ENCODE peak calls at places on chromosomes 2 and 18, in four cellular contexts. One of them, this sample, is unnamed.
A peak's percentile ranks its signal among the peaks of the same experiment; 100 is the strongest.

GRCh38 chr2:64036343-64036742 is 17.1 kb upstream of the VPS54 start:
- DNase-seq in activated CD8-positive, alpha-beta T cell treated with anti-CD3 and anti-CD28 coated beads, Interleukin-2, amount 10 ng/mL, durations not matched to agents 7 days and 5 days: peak; percentile 57
- DNase-seq in neural progenitor cell: no peak
- DNase-seq in Daoy: peak; percentile 71
- DNase-seq in this sample: no peak

GRCh38 chr18:53698907-53699306 is 525.6 kb downstream of the MBD2 start:
- DNase-seq in activated CD8-positive, alpha-beta T cell treated with anti-CD3 and anti-CD28 coated beads, Interleukin-2, amount 10 ng/mL, durations not matched to agents 7 days and 5 days: no peak
- DNase-seq in neural progenitor cell: peak; percentile 68
- DNase-seq in Daoy: no peak
- DNase-seq in this sample: no peak

GRCh38 chr2:236345081-236345714 is 81.0 kb upstream of the ASB18 start:
- DNase-seq in activated CD8-positive, alpha-beta T cell treated with anti-CD3 and anti-CD28 coated beads, Interleukin-2, amount 10 ng/mL, durations not matched to agents 7 days and 5 days: no peak
- DNase-seq in neural progenitor cell: no peak
- DNase-seq in Daoy: no peak
- DNase-seq in this sample: no peak

GRCh38 chr2:232781765-232782164 is 5.4 kb upstream of the KCNJ13 start:
- DNase-seq in activated CD8-positive, alpha-beta T cell treated with anti-CD3 and anti-CD28 coated beads, Interleukin-2, amount 10 ng/mL, durations not matched to agents 7 days and 5 days: peak; percentile 32
- DNase-seq in neural progenitor cell: no peak
- DNase-seq in Daoy: peak; percentile 82
- DNase-seq in this sample: no peak

GRCh38 chr2:38959938-38960608 is 70.4 kb downstream of the ARHGEF33 start:
- DNase-seq in activated CD8-positive, alpha-beta T cell treated with anti-CD3 and anti-CD28 coated beads, Interleukin-2, amount 10 ng/mL, durations not matched to agents 7 days and 5 days: peak; percentile 78
- DNase-seq in neural progenitor cell: peak; percentile 90
- DNase-seq in Daoy: no peak
- DNase-seq in this sample: no peak

GRCh38 chr2:207768168-207768890 is 1.4 kb downstream of the FZD5 start:
- DNase-seq in activated CD8-positive, alpha-beta T cell treated with anti-CD3 and anti-CD28 coated beads, Interleukin-2, amount 10 ng/mL, durations not matched to agents 7 days and 5 days: peak; percentile 31
- DNase-seq in neural progenitor cell: peak; percentile 76
- DNase-seq in Daoy: peak; percentile 57
- DNase-seq in this sample: no peak

GRCh38 chr2:145597011-145597410 is 1077.1 kb upstream of the ZEB2 start:
- DNase-seq in activated CD8-positive, alpha-beta T cell treated with anti-CD3 and anti-CD28 coated beads, Interleukin-2, amount 10 ng/mL, durations not matched to agents 7 days and 5 days: no peak
- DNase-seq in neural progenitor cell: no peak
- DNase-seq in Daoy: no peak
- DNase-seq in this sample: no peak

GRCh38 chr2:159513745-159514144 is 102.6 kb downstream of the BAZ2B start:
- DNase-seq in activated CD8-positive, alpha-beta T cell treated with anti-CD3 and anti-CD28 coated beads, Interleukin-2, amount 10 ng/mL, durations not matched to agents 7 days and 5 days: no peak
- DNase-seq in neural progenitor cell: no peak
- DNase-seq in Daoy: no peak
- DNase-seq in this sample: no peak

GRCh38 chr2:178287652-178288344 is 93.5 kb downstream of the OSBPL6 start:
- DNase-seq in activated CD8-positive, alpha-beta T cell treated with anti-CD3 and anti-CD28 coated beads, Interleukin-2, amount 10 ng/mL, durations not matched to agents 7 days and 5 days: no peak
- DNase-seq in neural progenitor cell: no peak
- DNase-seq in Daoy: no peak
- DNase-seq in this sample: no peak

GRCh38 chr2:95361216-95361980 is 41.1 kb upstream of the FAHD2A start:
- DNase-seq in activated CD8-positive, alpha-beta T cell treated with anti-CD3 and anti-CD28 coated beads, Interleukin-2, amount 10 ng/mL, durations not matched to agents 7 days and 5 days: no peak
- DNase-seq in neural progenitor cell: no peak
- DNase-seq in Daoy: no peak
- DNase-seq in this sample: no peak

GRCh38 chr2:128690431-128690830 is 371.8 kb upstream of the HS6ST1 start:
- DNase-seq in activated CD8-positive, alpha-beta T cell treated with anti-CD3 and anti-CD28 coated beads, Interleukin-2, amount 10 ng/mL, durations not matched to agents 7 days and 5 days: no peak
- DNase-seq in neural progenitor cell: no peak
- DNase-seq in Daoy: no peak
- DNase-seq in this sample: no peak

GRCh38 chr2:11839916-11840315 is 93.5 kb downstream of the LPIN1 start:
- DNase-seq in activated CD8-positive, alpha-beta T cell treated with anti-CD3 and anti-CD28 coated beads, Interleukin-2, amount 10 ng/mL, durations not matched to agents 7 days and 5 days: no peak
- DNase-seq in neural progenitor cell: no peak
- DNase-seq in Daoy: peak; percentile 44
- DNase-seq in this sample: no peak

GRCh38 chr18:79926715-79927596 is 24.5 kb downstream of the SLC66A2 start:
- DNase-seq in activated CD8-positive, alpha-beta T cell treated with anti-CD3 and anti-CD28 coated beads, Interleukin-2, amount 10 ng/mL, durations not matched to agents 7 days and 5 days: no peak
- DNase-seq in neural progenitor cell: peak; percentile 79
- DNase-seq in Daoy: no peak
- DNase-seq in this sample: no peak

GRCh38 chr2:151290467-151290866 is 999 bp upstream of the NMI start:
- DNase-seq in activated CD8-positive, alpha-beta T cell treated with anti-CD3 and anti-CD28 coated beads, Interleukin-2, amount 10 ng/mL, durations not matched to agents 7 days and 5 days: no peak
- DNase-seq in neural progenitor cell: no peak
- DNase-seq in Daoy: no peak
- DNase-seq in this sample: no peak

GRCh38 chr2:217942731-217943335 is 60.0 kb downstream of the TNS1 start:
- DNase-seq in activated CD8-positive, alpha-beta T cell treated with anti-CD3 and anti-CD28 coated beads, Interleukin-2, amount 10 ng/mL, durations not matched to agents 7 days and 5 days: no peak
- DNase-seq in neural progenitor cell: no peak
- DNase-seq in Daoy: no peak
- DNase-seq in this sample: no peak

GRCh38 chr2:127576433-127577207 is 41.1 kb downstream of the MYO7B start:
- DNase-seq in activated CD8-positive, alpha-beta T cell treated with anti-CD3 and anti-CD28 coated beads, Interleukin-2, amount 10 ng/mL, durations not matched to agents 7 days and 5 days: no peak
- DNase-seq in neural progenitor cell: no peak
- DNase-seq in Daoy: peak; percentile 72
- DNase-seq in this sample: no peak

GRCh38 chr2:111975053-111975552 is 76.7 kb downstream of the MERTK start:
- DNase-seq in activated CD8-positive, alpha-beta T cell treated with anti-CD3 and anti-CD28 coated beads, Interleukin-2, amount 10 ng/mL, durations not matched to agents 7 days and 5 days: no peak
- DNase-seq in neural progenitor cell: no peak
- DNase-seq in Daoy: peak; percentile 97
- DNase-seq in this sample: peak; percentile 28

GRCh38 chr2:8239402-8240127 is 442.3 kb upstream of the ID2 start:
- DNase-seq in activated CD8-positive, alpha-beta T cell treated with anti-CD3 and anti-CD28 coated beads, Interleukin-2, amount 10 ng/mL, durations not matched to agents 7 days and 5 days: peak; percentile 37
- DNase-seq in neural progenitor cell: peak; percentile 54
- DNase-seq in Daoy: no peak
- DNase-seq in this sample: no peak

GRCh38 chr2:46320141-46320567 is 22.9 kb downstream of the EPAS1 start:
- DNase-seq in activated CD8-positive, alpha-beta T cell treated with anti-CD3 and anti-CD28 coated beads, Interleukin-2, amount 10 ng/mL, durations not matched to agents 7 days and 5 days: no peak
- DNase-seq in neural progenitor cell: no peak
- DNase-seq in Daoy: no peak
- DNase-seq in this sample: no peak

GRCh38 chr18:1468550-1468949 is 563.9 kb downstream of the ADCYAP1 start:
- DNase-seq in activated CD8-positive, alpha-beta T cell treated with anti-CD3 and anti-CD28 coated beads, Interleukin-2, amount 10 ng/mL, durations not matched to agents 7 days and 5 days: no peak
- DNase-seq in neural progenitor cell: no peak
- DNase-seq in Daoy: no peak
- DNase-seq in this sample: no peak

GRCh38 chr18:59921384-59921891 is 21.6 kb downstream of the PMAIP1 start:
- DNase-seq in activated CD8-positive, alpha-beta T cell treated with anti-CD3 and anti-CD28 coated beads, Interleukin-2, amount 10 ng/mL, durations not matched to agents 7 days and 5 days: peak; percentile 89
- DNase-seq in neural progenitor cell: no peak
- DNase-seq in Daoy: peak; percentile 40
- DNase-seq in this sample: no peak

GRCh38 chr2:183037660-183038340 is 457 bp downstream of the NCKAP1 start:
- DNase-seq in activated CD8-positive, alpha-beta T cell treated with anti-CD3 and anti-CD28 coated beads, Interleukin-2, amount 10 ng/mL, durations not matched to agents 7 days and 5 days: peak; percentile 49
- DNase-seq in neural progenitor cell: peak; percentile 76
- DNase-seq in Daoy: peak; percentile 36
- DNase-seq in this sample: peak; percentile 29

GRCh38 chr2:85976106-85976920 is 87.5 kb upstream of the ST3GAL5 start:
- DNase-seq in activated CD8-positive, alpha-beta T cell treated with anti-CD3 and anti-CD28 coated beads, Interleukin-2, amount 10 ng/mL, durations not matched to agents 7 days and 5 days: no peak
- DNase-seq in neural progenitor cell: no peak
- DNase-seq in Daoy: no peak
- DNase-seq in this sample: no peak

GRCh38 chr2:217691920-217692666 is 310.7 kb downstream of the TNS1 start:
- DNase-seq in activated CD8-positive, alpha-beta T cell treated with anti-CD3 and anti-CD28 coated beads, Interleukin-2, amount 10 ng/mL, durations not matched to agents 7 days and 5 days: no peak
- DNase-seq in neural progenitor cell: no peak
- DNase-seq in Daoy: peak; percentile 37
- DNase-seq in this sample: no peak

GRCh38 chr2:124283090-124283489 is 258.0 kb downstream of the CNTNAP5 start:
- DNase-seq in activated CD8-positive, alpha-beta T cell treated with anti-CD3 and anti-CD28 coated beads, Interleukin-2, amount 10 ng/mL, durations not matched to agents 7 days and 5 days: no peak
- DNase-seq in neural progenitor cell: no peak
- DNase-seq in Daoy: no peak
- DNase-seq in this sample: no peak

GRCh38 chr2:46029332-46029811 is 267.8 kb upstream of the EPAS1 start:
- DNase-seq in activated CD8-positive, alpha-beta T cell treated with anti-CD3 and anti-CD28 coated beads, Interleukin-2, amount 10 ng/mL, durations not matched to agents 7 days and 5 days: no peak
- DNase-seq in neural progenitor cell: peak; percentile 37
- DNase-seq in Daoy: peak; percentile 58
- DNase-seq in this sample: no peak

GRCh38 chr2:183495079-183495478 is 370.8 kb downstream of the NUP35 start:
- DNase-seq in activated CD8-positive, alpha-beta T cell treated with anti-CD3 and anti-CD28 coated beads, Interleukin-2, amount 10 ng/mL, durations not matched to agents 7 days and 5 days: no peak
- DNase-seq in neural progenitor cell: no peak
- DNase-seq in Daoy: no peak
- DNase-seq in this sample: no peak

GRCh38 chr18:10739152-10739551 is 213.3 kb downstream of the NAPG start:
- DNase-seq in activated CD8-positive, alpha-beta T cell treated with anti-CD3 and anti-CD28 coated beads, Interleukin-2, amount 10 ng/mL, durations not matched to agents 7 days and 5 days: no peak
- DNase-seq in neural progenitor cell: no peak
- DNase-seq in Daoy: peak; percentile 35
- DNase-seq in this sample: no peak

GRCh38 chr2:122300758-122301157 is 545.3 kb downstream of the TSN start:
- DNase-seq in activated CD8-positive, alpha-beta T cell treated with anti-CD3 and anti-CD28 coated beads, Interleukin-2, amount 10 ng/mL, durations not matched to agents 7 days and 5 days: no peak
- DNase-seq in neural progenitor cell: no peak
- DNase-seq in Daoy: no peak
- DNase-seq in this sample: no peak

GRCh38 chr18:9905401-9905922 is 8.4 kb upstream of the VAPA start:
- DNase-seq in activated CD8-positive, alpha-beta T cell treated with anti-CD3 and anti-CD28 coated beads, Interleukin-2, amount 10 ng/mL, durations not matched to agents 7 days and 5 days: no peak
- DNase-seq in neural progenitor cell: no peak
- DNase-seq in Daoy: no peak
- DNase-seq in this sample: no peak

GRCh38 chr2:16869711-16870110 is 204.1 kb upstream of the CYRIA start:
- DNase-seq in activated CD8-positive, alpha-beta T cell treated with anti-CD3 and anti-CD28 coated beads, Interleukin-2, amount 10 ng/mL, durations not matched to agents 7 days and 5 days: no peak
- DNase-seq in neural progenitor cell: no peak
- DNase-seq in Daoy: no peak
- DNase-seq in this sample: no peak

GRCh38 chr2:10931710-10932255 is 20.0 kb downstream of the KCNF1 start:
- DNase-seq in activated CD8-positive, alpha-beta T cell treated with anti-CD3 and anti-CD28 coated beads, Interleukin-2, amount 10 ng/mL, durations not matched to agents 7 days and 5 days: no peak
- DNase-seq in neural progenitor cell: no peak
- DNase-seq in Daoy: no peak
- DNase-seq in this sample: no peak

GRCh38 chr2:176637497-176638166 is 368.4 kb downstream of the MTX2 start:
- DNase-seq in activated CD8-positive, alpha-beta T cell treated with anti-CD3 and anti-CD28 coated beads, Interleukin-2, amount 10 ng/mL, durations not matched to agents 7 days and 5 days: no peak
- DNase-seq in neural progenitor cell: peak; percentile 48
- DNase-seq in Daoy: peak; percentile 81
- DNase-seq in this sample: no peak

GRCh38 chr2:159807183-159808037 is 9.4 kb upstream of the CD302 start:
- DNase-seq in activated CD8-positive, alpha-beta T cell treated with anti-CD3 and anti-CD28 coated beads, Interleukin-2, amount 10 ng/mL, durations not matched to agents 7 days and 5 days: no peak
- DNase-seq in neural progenitor cell: peak; percentile 71
- DNase-seq in Daoy: peak; percentile 47
- DNase-seq in this sample: peak; percentile 29

GRCh38 chr2:230068658-230069080 is at the start of gene SLC16A14:
- DNase-seq in activated CD8-positive, alpha-beta T cell treated with anti-CD3 and anti-CD28 coated beads, Interleukin-2, amount 10 ng/mL, durations not matched to agents 7 days and 5 days: peak; percentile 53
- DNase-seq in neural progenitor cell: peak; percentile 52
- DNase-seq in Daoy: peak; percentile 48
- DNase-seq in this sample: peak; percentile 18